ENCODE peak calls at places on chromosomes 5 and 9, in five cellular contexts. O is effector CD4-positive, alpha-beta T cell; U is CD8-positive, alpha-beta memory T cell; E is NCI-H1694; G is stimulated activated CD4-positive, alpha-beta T cell treated with anti-CD3 and anti-CD28 coated beads, Interleukin-1b, Interleukin-23, amount 100 ng/mL, for 1 hour. Z is an unnamed sample.

GRCh38 chr9:93028448-93029006 is 30.0 kb upstream of the SUSD3 start:
- DNase-seq in G (no peak), E (no peak), O (peak), U (peak), Z (peak)

GRCh38 chr5:57302164-57302563 is 128.3 kb downstream of the GPBP1 start:
- DNase-seq in G (no peak), O (no peak), E (no peak), U (peak), Z (peak)

GRCh38 chr5:11525020-11525419 is 379.2 kb downstream of the CTNND2 start:
- DNase-seq in G (no peak), E (no peak), O (no peak), U (no peak), Z (no peak)

GRCh38 chr5:7392401-7393024 is 3.4 kb upstream of the ADCY2 start:
- DNase-seq in E (peak), O (no peak), U (no peak), G (no peak), Z (no peak)

GRCh38 chr9:78298046-78298511 is 1.2 kb downstream of the PSAT1 start:
- DNase-seq in E (no peak), O (no peak), G (peak), U (no peak), Z (no peak)

GRCh38 chr9:95087659-95088242 is 229.8 kb downstream of the FANCC start:
- DNase-seq in U (no peak), G (no peak), O (no peak), E (no peak), Z (no peak)

GRCh38 chr9:131657890-131658752 is 81.8 kb downstream of the RAPGEF1 start:
- DNase-seq in G (no peak), O (no peak), U (no peak), E (no peak), Z (no peak)

GRCh38 chr5:81398741-81399140 is 4.8 kb upstream of the ACOT12 start:
- DNase-seq in G (no peak), E (no peak), U (no peak), O (no peak), Z (no peak)

Z was measured in effector memory CD4-positive, alpha-beta T cell.